ENCODE peak calls at places on chromosomes 16 and 17, in ten cellular contexts. One of them, this sample, is unnamed.

GRCh38 chr17:40038882-40039513 is 15.2 kb downstream of the MED24 start:
- DNase-seq in aorta: peak; percentile 85
- DNase-seq in neural progenitor cell: peak; percentile 67
- DNase-seq in left ventricle myocardium inferior: peak; percentile 71
- DNase-seq in Panc1: no peak
- DNase-seq in heart right ventricle: peak; percentile 87
- DNase-seq in A549: peak; percentile 68
- DNase-seq in IMR-90: peak; percentile 87
- DNase-seq in AG04450: peak; percentile 66
- DNase-seq in pancreas: no peak
- DNase-seq in this sample: peak; percentile 90

GRCh38 chr16:86222541-86222940 is 287.8 kb upstream of the FOXF1 start:
- DNase-seq in neural progenitor cell: peak; percentile 27
- DNase-seq in left ventricle myocardium inferior: no peak
- DNase-seq in AG04450: peak; percentile 61
- DNase-seq in Panc1: no peak
- DNase-seq in aorta: peak; percentile 26
- DNase-seq in heart right ventricle: no peak
- DNase-seq in IMR-90: peak; percentile 84
- DNase-seq in A549: no peak
- DNase-seq in pancreas: peak; percentile 18
- DNase-seq in this sample: no peak

GRCh38 chr16:87926246-87927194 is 9.8 kb downstream of the CA5A start:
- DNase-seq in IMR-90: no peak
- DNase-seq in A549: no peak
- DNase-seq in aorta: no peak
- DNase-seq in pancreas: peak; percentile 49
- DNase-seq in Panc1: no peak
- DNase-seq in heart right ventricle: no peak
- DNase-seq in left ventricle myocardium inferior: no peak
- DNase-seq in neural progenitor cell: no peak
- DNase-seq in AG04450: no peak
- DNase-seq in this sample: no peak

GRCh38 chr16:2212362-2213324 is 2.0 kb upstream of the BRICD5 start:
- DNase-seq in AG04450: no peak
- DNase-seq in heart right ventricle: peak; percentile 52
- DNase-seq in neural progenitor cell: no peak
- DNase-seq in IMR-90: no peak
- DNase-seq in Panc1: no peak
- DNase-seq in A549: no peak
- DNase-seq in aorta: no peak
- DNase-seq in pancreas: peak; percentile 86
- DNase-seq in left ventricle myocardium inferior: peak; percentile 63
- DNase-seq in this sample: no peak

GRCh38 chr17:50689956-50690886 is 17.5 kb downstream of the ANKRD40 start:
- DNase-seq in neural progenitor cell: peak; percentile 96
- DNase-seq in AG04450: no peak
- DNase-seq in left ventricle myocardium inferior: no peak
- DNase-seq in heart right ventricle: no peak
- DNase-seq in A549: peak; percentile 69
- DNase-seq in Panc1: no peak
- DNase-seq in IMR-90: no peak
- DNase-seq in pancreas: no peak
- DNase-seq in aorta: no peak
- DNase-seq in this sample: no peak

GRCh38 chr17:4881761-4882555 is 17.4 kb upstream of the C17orf107 start:
- DNase-seq in AG04450: no peak
- DNase-seq in IMR-90: peak; percentile 12
- DNase-seq in heart right ventricle: peak; percentile 51
- DNase-seq in pancreas: peak; percentile 85
- DNase-seq in neural progenitor cell: peak; percentile 79
- DNase-seq in Panc1: peak; percentile 42
- DNase-seq in aorta: no peak
- DNase-seq in left ventricle myocardium inferior: peak; percentile 58
- DNase-seq in A549: peak; percentile 70
- DNase-seq in this sample: peak; percentile 37

GRCh38 chr16:6335072-6335471 is 997.6 kb upstream of the RBFOX1 start:
- DNase-seq in left ventricle myocardium inferior: no peak
- DNase-seq in AG04450: no peak
- DNase-seq in A549: peak; percentile 43
- DNase-seq in pancreas: no peak
- DNase-seq in neural progenitor cell: peak; percentile 43
- DNase-seq in Panc1: no peak
- DNase-seq in IMR-90: no peak
- DNase-seq in heart right ventricle: no peak
- DNase-seq in aorta: no peak
- DNase-seq in this sample: peak; percentile 3

GRCh38 chr16:89828199-89828869 is at the start of gene SPIRE2:
- DNase-seq in IMR-90: peak; percentile 71
- DNase-seq in left ventricle myocardium inferior: peak; percentile 78
- DNase-seq in Panc1: no peak
- DNase-seq in A549: peak; percentile 53
- DNase-seq in heart right ventricle: peak; percentile 81
- DNase-seq in AG04450: no peak
- DNase-seq in pancreas: peak; percentile 93
- DNase-seq in aorta: peak; percentile 93
- DNase-seq in neural progenitor cell: peak; percentile 96
- DNase-seq in this sample: peak; percentile 78

GRCh38 chr16:3087243-3087791 is 11.8 kb downstream of the ZSCAN10 start:
- DNase-seq in IMR-90: no peak
- DNase-seq in A549: peak; percentile 26
- DNase-seq in heart right ventricle: peak; percentile 60
- DNase-seq in left ventricle myocardium inferior: peak; percentile 46
- DNase-seq in aorta: no peak
- DNase-seq in Panc1: no peak
- DNase-seq in neural progenitor cell: peak; percentile 57
- DNase-seq in pancreas: no peak
- DNase-seq in AG04450: no peak
- DNase-seq in this sample: peak; percentile 31

GRCh38 chr16:85860413-85861094 is 38.4 kb upstream of the IRF8 start:
- DNase-seq in heart right ventricle: no peak
- DNase-seq in neural progenitor cell: no peak
- DNase-seq in aorta: no peak
- DNase-seq in IMR-90: no peak
- DNase-seq in A549: no peak
- DNase-seq in Panc1: no peak
- DNase-seq in pancreas: no peak
- DNase-seq in AG04450: no peak
- DNase-seq in left ventricle myocardium inferior: no peak
- DNase-seq in this sample: no peak

GRCh38 chr16:89722392-89723278 is 1.3 kb downstream of the ZNF276 start:
- DNase-seq in pancreas: peak; percentile 85
- DNase-seq in aorta: no peak
- DNase-seq in neural progenitor cell: peak; percentile 43
- DNase-seq in left ventricle myocardium inferior: peak; percentile 82
- DNase-seq in heart right ventricle: peak; percentile 60
- DNase-seq in AG04450: no peak
- DNase-seq in Panc1: no peak
- DNase-seq in A549: peak; percentile 78
- DNase-seq in IMR-90: peak; percentile 16
- DNase-seq in this sample: no peak

GRCh38 chr16:31916056-31916488 is 42.5 kb downstream of the ZNF267 start:
- DNase-seq in neural progenitor cell: no peak
- DNase-seq in Panc1: no peak
- DNase-seq in aorta: no peak
- DNase-seq in pancreas: no peak
- DNase-seq in left ventricle myocardium inferior: no peak
- DNase-seq in AG04450: no peak
- DNase-seq in A549: peak; percentile 16
- DNase-seq in heart right ventricle: no peak
- DNase-seq in IMR-90: no peak
- DNase-seq in this sample: peak; percentile 8

DNA sequence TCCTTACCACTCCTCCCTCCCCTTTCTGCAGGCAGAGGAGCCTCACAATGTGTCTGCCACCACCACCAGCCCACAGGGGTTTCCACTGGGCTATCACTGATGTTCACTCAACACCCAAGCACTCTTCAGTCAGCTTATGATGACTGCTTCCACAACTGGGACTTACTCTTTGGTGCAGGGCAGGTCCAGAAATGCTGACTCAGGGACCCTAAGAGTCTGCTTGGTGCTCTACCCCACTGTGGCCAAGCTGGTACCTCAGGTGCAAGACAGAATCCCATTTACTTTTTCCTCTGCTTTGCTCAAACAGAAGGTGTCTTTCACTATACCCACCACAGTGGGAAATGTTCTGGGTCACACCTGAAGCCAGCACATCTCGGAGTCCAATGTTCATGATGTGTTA is 40.1 kb downstream of the ZNF267 start:
- DNase-seq in neural progenitor cell: no peak
- DNase-seq in IMR-90: no peak
- DNase-seq in heart right ventricle: no peak
- DNase-seq in pancreas: no peak
- DNase-seq in A549: no peak
- DNase-seq in Panc1: no peak
- DNase-seq in AG04450: no peak
- DNase-seq in aorta: no peak
- DNase-seq in left ventricle myocardium inferior: no peak
- DNase-seq in this sample: no peak
- H3K9me3 ChIP-seq in neural progenitor cell: peaks cover 67% of the 10 kb centered on the region
- H3K9me3 ChIP-seq in IMR-90: peaks cover 44% of the 10 kb centered on the region
- H3K9me3 ChIP-seq in heart right ventricle: peaks cover 25% of the 10 kb centered on the region
- H3K9me3 ChIP-seq in pancreas: peaks cover 4% of the 10 kb centered on the region
- H3K9me3 ChIP-seq in A549: peaks cover 94% of the 10 kb centered on the region
- H3K9me3 ChIP-seq in Panc1: peaks cover 96% of the 10 kb centered on the region
- H3K9me3 ChIP-seq in AG04450: peaks cover 22% of the 10 kb centered on the region
- H3K9me3 ChIP-seq in aorta: peaks cover 23% of the 10 kb centered on the region
- H3K9me3 ChIP-seq in left ventricle myocardium inferior: peaks cover 100% of the 10 kb centered on the region
- H3K9me3 ChIP-seq in this sample: peaks cover 55% of the 10 kb centered on the region

GRCh38 chr17:16623282-16623681 is 30.4 kb downstream of the ZNF624 start:
- DNase-seq in neural progenitor cell: no peak
- DNase-seq in IMR-90: no peak
- DNase-seq in AG04450: no peak
- DNase-seq in pancreas: no peak
- DNase-seq in Panc1: no peak
- DNase-seq in left ventricle myocardium inferior: no peak
- DNase-seq in aorta: no peak
- DNase-seq in heart right ventricle: no peak
- DNase-seq in A549: no peak
- DNase-seq in this sample: peak; percentile 30

GRCh38 chr17:16617481-16618060 is 36.1 kb downstream of the ZNF624 start:
- DNase-seq in left ventricle myocardium inferior: no peak
- DNase-seq in AG04450: no peak
- DNase-seq in pancreas: no peak
- DNase-seq in aorta: no peak
- DNase-seq in IMR-90: no peak
- DNase-seq in neural progenitor cell: no peak
- DNase-seq in A549: no peak
- DNase-seq in Panc1: no peak
- DNase-seq in heart right ventricle: no peak
- DNase-seq in this sample: no peak

DNA sequence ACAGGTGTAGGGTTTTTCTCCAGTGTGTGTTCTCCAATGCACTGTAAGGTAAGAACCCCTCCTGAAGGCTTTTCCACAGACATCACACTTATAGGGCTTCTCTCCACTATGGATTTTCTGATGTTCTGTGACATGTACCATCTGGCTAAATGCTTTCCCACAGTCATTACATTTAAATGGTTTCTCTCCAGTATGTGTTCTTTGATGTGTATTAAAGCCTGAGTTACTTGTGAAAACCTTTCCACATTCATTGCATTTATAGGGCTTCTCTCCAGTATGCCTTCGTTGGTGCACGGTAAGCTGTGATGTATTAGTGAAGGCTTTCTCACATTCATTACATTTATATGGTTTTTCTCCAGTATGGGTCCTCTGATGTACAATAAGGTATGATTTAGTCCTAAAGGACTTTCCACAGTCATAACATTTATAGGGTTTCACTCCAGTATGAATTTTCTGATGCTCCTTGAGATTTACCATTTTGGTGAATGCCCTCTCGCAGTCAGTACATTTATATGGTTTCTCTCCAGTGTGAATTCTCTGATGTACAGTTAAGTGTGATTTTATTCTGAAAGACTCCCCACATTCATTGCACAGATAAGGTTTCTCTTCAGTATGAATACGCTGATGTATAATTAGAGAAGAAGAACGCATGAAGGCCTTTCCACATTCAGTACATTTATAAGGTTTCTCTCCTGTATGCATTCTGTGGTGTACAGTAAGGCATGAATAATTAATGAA is 30.9 kb downstream of the ZNF624 start:
- DNase-seq in heart right ventricle: no peak
- DNase-seq in AG04450: no peak
- DNase-seq in Panc1: no peak
- DNase-seq in IMR-90: no peak
- DNase-seq in left ventricle myocardium inferior: no peak
- DNase-seq in neural progenitor cell: no peak
- DNase-seq in aorta: no peak
- DNase-seq in pancreas: no peak
- DNase-seq in A549: no peak
- DNase-seq in this sample: no peak
- H3K9me3 ChIP-seq in heart right ventricle: peaks cover 6% of the 10 kb centered on the region
- H3K9me3 ChIP-seq in AG04450: peaks cover 40% of the 10 kb centered on the region
- H3K9me3 ChIP-seq in Panc1: peaks cover 75% of the 10 kb centered on the region
- H3K9me3 ChIP-seq in IMR-90: peaks cover 61% of the 10 kb centered on the region
- H3K9me3 ChIP-seq in left ventricle myocardium inferior: peaks cover 100% of the 10 kb centered on the region
- H3K9me3 ChIP-seq in neural progenitor cell: peaks cover 48% of the 10 kb centered on the region
- H3K9me3 ChIP-seq in aorta: peaks cover 14% of the 10 kb centered on the region
- H3K9me3 ChIP-seq in pancreas: no peaks in the 10 kb centered on the region
- H3K9me3 ChIP-seq in A549: peaks cover 100% of the 10 kb centered on the region
- H3K9me3 ChIP-seq in this sample: peaks cover 89% of the 10 kb centered on the region

DNA sequence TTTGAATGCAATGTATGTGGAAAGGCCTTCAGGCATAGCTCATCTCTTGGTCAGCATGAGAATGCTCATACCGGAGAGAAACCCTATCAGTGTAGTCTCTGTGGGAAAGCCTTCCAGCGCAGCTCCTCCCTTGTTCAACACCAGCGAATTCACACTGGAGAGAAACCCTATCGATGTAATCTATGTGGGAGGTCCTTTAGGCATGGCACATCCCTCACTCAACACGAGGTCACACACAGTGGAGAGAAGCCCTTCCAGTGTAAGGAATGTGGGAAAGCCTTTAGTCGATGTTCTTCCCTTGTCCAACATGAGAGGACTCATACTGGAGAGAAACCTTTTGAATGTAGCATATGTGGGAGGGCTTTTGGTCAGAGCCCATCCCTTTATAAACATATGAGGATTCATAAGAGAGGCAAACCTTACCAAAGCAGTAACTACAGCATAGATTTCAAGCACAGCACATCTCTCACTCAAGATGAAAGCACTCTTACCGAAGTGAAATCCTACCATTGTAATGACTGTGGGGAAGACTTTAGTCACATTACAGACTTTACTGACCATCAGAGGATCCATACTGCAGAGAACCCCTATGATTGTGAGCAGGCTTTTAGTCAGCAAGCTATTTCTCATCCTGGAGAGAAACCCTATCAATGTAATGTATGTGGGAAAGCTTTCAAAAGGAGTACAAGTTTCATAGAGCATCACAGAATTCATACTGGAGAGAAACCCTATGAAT is 24.7 kb downstream of the ZFP90 start:
- DNase-seq in AG04450: no peak
- DNase-seq in aorta: no peak
- DNase-seq in A549: peak; percentile 14
- DNase-seq in pancreas: no peak
- DNase-seq in IMR-90: no peak
- DNase-seq in left ventricle myocardium inferior: no peak
- DNase-seq in neural progenitor cell: no peak
- DNase-seq in heart right ventricle: no peak
- DNase-seq in Panc1: no peak
- DNase-seq in this sample: peak; percentile 2
- H3K9me3 ChIP-seq in AG04450: peaks cover 53% of the 10 kb centered on the region
- H3K9me3 ChIP-seq in aorta: peaks cover 37% of the 10 kb centered on the region
- H3K9me3 ChIP-seq in A549: peaks cover 99% of the 10 kb centered on the region
- H3K9me3 ChIP-seq in pancreas: no peaks in the 10 kb centered on the region
- H3K9me3 ChIP-seq in IMR-90: peaks cover 87% of the 10 kb centered on the region
- H3K9me3 ChIP-seq in left ventricle myocardium inferior: peaks cover 100% of the 10 kb centered on the region
- H3K9me3 ChIP-seq in neural progenitor cell: peaks cover 85% of the 10 kb centered on the region
- H3K9me3 ChIP-seq in heart right ventricle: peaks cover 18% of the 10 kb centered on the region
- H3K9me3 ChIP-seq in Panc1: peaks cover 78% of the 10 kb centered on the region
- H3K9me3 ChIP-seq in this sample: peaks cover 38% of the 10 kb centered on the region

GRCh38 chr17:8928347-8928746 is 37.2 kb downstream of the PIK3R5 start:
- DNase-seq in aorta: no peak
- DNase-seq in AG04450: no peak
- DNase-seq in left ventricle myocardium inferior: no peak
- DNase-seq in A549: no peak
- DNase-seq in pancreas: no peak
- DNase-seq in heart right ventricle: no peak
- DNase-seq in Panc1: no peak
- DNase-seq in neural progenitor cell: no peak
- DNase-seq in IMR-90: no peak
- DNase-seq in this sample: no peak
- H3K9me3 ChIP-seq in aorta: peaks cover 10% of the 10 kb centered on the region
- H3K9me3 ChIP-seq in AG04450: peaks cover 16% of the 10 kb centered on the region
- H3K9me3 ChIP-seq in left ventricle myocardium inferior: peaks cover 42% of the 10 kb centered on the region
- H3K9me3 ChIP-seq in A549: peaks cover 53% of the 10 kb centered on the region
- H3K9me3 ChIP-seq in pancreas: no peaks in the 10 kb centered on the region
- H3K9me3 ChIP-seq in heart right ventricle: no peaks in the 10 kb centered on the region
- H3K9me3 ChIP-seq in Panc1: peaks cover 15% of the 10 kb centered on the region
- H3K9me3 ChIP-seq in neural progenitor cell: peaks cover 4% of the 10 kb centered on the region
- H3K9me3 ChIP-seq in IMR-90: peaks cover 17% of the 10 kb centered on the region
- H3K9me3 ChIP-seq in this sample: no peaks in the 10 kb centered on the region